ENCODE peak calls at places on chromosome 1, in eight cellular contexts. One of them, this sample, is unnamed.

GRCh38 chr1:178543291-178543609 is 30.3 kb downstream of the TEX35 start:
- DNase-seq in type B pancreatic cell: no peak
- DNase-seq in activated CD8-positive, alpha-beta T cell treated with anti-CD3 and anti-CD28 coated beads for 36 hours: peak
- DNase-seq in nephron progenitor cell: no peak
- DNase-seq in vagina: peak
- DNase-seq in left ventricle myocardium inferior: no peak
- DNase-seq in HFF-Myc: no peak
- DNase-seq in WTC11: peak
- DNase-seq in this sample: no peak

GRCh38 chr1:212915245-212916091 is 34.9 kb upstream of the VASH2 start:
- DNase-seq in type B pancreatic cell: no peak
- DNase-seq in activated CD8-positive, alpha-beta T cell treated with anti-CD3 and anti-CD28 coated beads for 36 hours: no peak
- DNase-seq in nephron progenitor cell: no peak
- DNase-seq in vagina: no peak
- DNase-seq in left ventricle myocardium inferior: peak
- DNase-seq in HFF-Myc: no peak
- DNase-seq in WTC11: peak
- DNase-seq in this sample: no peak

GRCh38 chr1:209751627-209752231 is 4.1 kb upstream of the TRAF3IP3 start:
- DNase-seq in type B pancreatic cell: no peak
- DNase-seq in activated CD8-positive, alpha-beta T cell treated with anti-CD3 and anti-CD28 coated beads for 36 hours: peak
- DNase-seq in nephron progenitor cell: no peak
- DNase-seq in vagina: no peak
- DNase-seq in left ventricle myocardium inferior: no peak
- DNase-seq in HFF-Myc: no peak
- DNase-seq in WTC11: no peak
- DNase-seq in this sample: no peak

GRCh38 chr1:231800071-231800470 is 173.5 kb downstream of the DISC1 start:
- DNase-seq in type B pancreatic cell: no peak
- DNase-seq in activated CD8-positive, alpha-beta T cell treated with anti-CD3 and anti-CD28 coated beads for 36 hours: no peak
- DNase-seq in nephron progenitor cell: no peak
- DNase-seq in vagina: no peak
- DNase-seq in left ventricle myocardium inferior: no peak
- DNase-seq in HFF-Myc: no peak
- DNase-seq in WTC11: no peak
- DNase-seq in this sample: no peak

GRCh38 chr1:34176830-34177613 is at the start of gene C1orf94:
- DNase-seq in type B pancreatic cell: no peak
- DNase-seq in activated CD8-positive, alpha-beta T cell treated with anti-CD3 and anti-CD28 coated beads for 36 hours: no peak
- DNase-seq in nephron progenitor cell: peak
- DNase-seq in vagina: no peak
- DNase-seq in left ventricle myocardium inferior: no peak
- DNase-seq in HFF-Myc: no peak
- DNase-seq in WTC11: peak
- DNase-seq in this sample: no peak

GRCh38 chr1:93029317-93029716 is 49.8 kb upstream of the MTF2 start:
- DNase-seq in type B pancreatic cell: no peak
- DNase-seq in activated CD8-positive, alpha-beta T cell treated with anti-CD3 and anti-CD28 coated beads for 36 hours: peak
- DNase-seq in nephron progenitor cell: no peak
- DNase-seq in vagina: no peak
- DNase-seq in left ventricle myocardium inferior: no peak
- DNase-seq in HFF-Myc: peak
- DNase-seq in WTC11: no peak
- DNase-seq in this sample: no peak

GRCh38 chr1:83850849-83851248 is 148.1 kb downstream of the TTLL7 start:
- DNase-seq in type B pancreatic cell: no peak
- DNase-seq in activated CD8-positive, alpha-beta T cell treated with anti-CD3 and anti-CD28 coated beads for 36 hours: no peak
- DNase-seq in nephron progenitor cell: no peak
- DNase-seq in vagina: no peak
- DNase-seq in left ventricle myocardium inferior: no peak
- DNase-seq in HFF-Myc: no peak
- DNase-seq in WTC11: no peak
- DNase-seq in this sample: no peak

GRCh38 chr1:8211620-8212442 is 106.1 kb upstream of the SLC45A1 start:
- DNase-seq in type B pancreatic cell: no peak
- DNase-seq in activated CD8-positive, alpha-beta T cell treated with anti-CD3 and anti-CD28 coated beads for 36 hours: peak
- DNase-seq in nephron progenitor cell: no peak
- DNase-seq in vagina: no peak
- DNase-seq in left ventricle myocardium inferior: no peak
- DNase-seq in HFF-Myc: peak
- DNase-seq in WTC11: no peak
- DNase-seq in this sample: no peak

GRCh38 chr1:51768971-51769601 is 109.4 kb downstream of the NRDC start:
- DNase-seq in type B pancreatic cell: no peak
- DNase-seq in activated CD8-positive, alpha-beta T cell treated with anti-CD3 and anti-CD28 coated beads for 36 hours: peak
- DNase-seq in nephron progenitor cell: peak
- DNase-seq in vagina: no peak
- DNase-seq in left ventricle myocardium inferior: no peak
- DNase-seq in HFF-Myc: peak
- DNase-seq in WTC11: no peak
- DNase-seq in this sample: no peak

GRCh38 chr1:199220046-199220445 is 581.2 kb downstream of the PTPRC start:
- DNase-seq in type B pancreatic cell: no peak
- DNase-seq in activated CD8-positive, alpha-beta T cell treated with anti-CD3 and anti-CD28 coated beads for 36 hours: no peak
- DNase-seq in nephron progenitor cell: no peak
- DNase-seq in vagina: no peak
- DNase-seq in left ventricle myocardium inferior: no peak
- DNase-seq in HFF-Myc: no peak
- DNase-seq in WTC11: no peak
- DNase-seq in this sample: no peak

GRCh38 chr1:234929369-234929768 is 199.3 kb downstream of the TOMM20 start:
- DNase-seq in type B pancreatic cell: no peak
- DNase-seq in activated CD8-positive, alpha-beta T cell treated with anti-CD3 and anti-CD28 coated beads for 36 hours: no peak
- DNase-seq in nephron progenitor cell: no peak
- DNase-seq in vagina: no peak
- DNase-seq in left ventricle myocardium inferior: no peak
- DNase-seq in HFF-Myc: no peak
- DNase-seq in WTC11: no peak
- DNase-seq in this sample: no peak

GRCh38 chr1:199780948-199781347 is 246.6 kb upstream of the NR5A2 start:
- DNase-seq in type B pancreatic cell: no peak
- DNase-seq in activated CD8-positive, alpha-beta T cell treated with anti-CD3 and anti-CD28 coated beads for 36 hours: no peak
- DNase-seq in nephron progenitor cell: no peak
- DNase-seq in vagina: no peak
- DNase-seq in left ventricle myocardium inferior: no peak
- DNase-seq in HFF-Myc: no peak
- DNase-seq in WTC11: no peak
- DNase-seq in this sample: no peak

GRCh38 chr1:242828828-242829227 is 304.3 kb upstream of the PLD5 start:
- DNase-seq in type B pancreatic cell: no peak
- DNase-seq in activated CD8-positive, alpha-beta T cell treated with anti-CD3 and anti-CD28 coated beads for 36 hours: no peak
- DNase-seq in nephron progenitor cell: no peak
- DNase-seq in vagina: no peak
- DNase-seq in left ventricle myocardium inferior: no peak
- DNase-seq in HFF-Myc: no peak
- DNase-seq in WTC11: no peak
- DNase-seq in this sample: no peak

GRCh38 chr1:161209790-161210409 is 5.2 kb upstream of the FCER1G start:
- DNase-seq in type B pancreatic cell: peak
- DNase-seq in activated CD8-positive, alpha-beta T cell treated with anti-CD3 and anti-CD28 coated beads for 36 hours: peak
- DNase-seq in nephron progenitor cell: peak
- DNase-seq in vagina: no peak
- DNase-seq in left ventricle myocardium inferior: peak
- DNase-seq in HFF-Myc: no peak
- DNase-seq in WTC11: peak
- DNase-seq in this sample: peak

GRCh38 chr1:1033009-1033587 is 13.2 kb downstream of the AGRN start:
- DNase-seq in type B pancreatic cell: peak
- DNase-seq in activated CD8-positive, alpha-beta T cell treated with anti-CD3 and anti-CD28 coated beads for 36 hours: peak
- DNase-seq in nephron progenitor cell: peak
- DNase-seq in vagina: no peak
- DNase-seq in left ventricle myocardium inferior: peak
- DNase-seq in HFF-Myc: peak
- DNase-seq in WTC11: peak
- DNase-seq in this sample: peak

GRCh38 chr1:1031659-1032245 is 11.8 kb downstream of the AGRN start:
- DNase-seq in type B pancreatic cell: no peak
- DNase-seq in activated CD8-positive, alpha-beta T cell treated with anti-CD3 and anti-CD28 coated beads for 36 hours: no peak
- DNase-seq in nephron progenitor cell: no peak
- DNase-seq in vagina: no peak
- DNase-seq in left ventricle myocardium inferior: no peak
- DNase-seq in HFF-Myc: no peak
- DNase-seq in WTC11: no peak
- DNase-seq in this sample: no peak

GRCh38 chr1:1033731-1034437 is 14.0 kb downstream of the AGRN start:
- DNase-seq in type B pancreatic cell: no peak
- DNase-seq in activated CD8-positive, alpha-beta T cell treated with anti-CD3 and anti-CD28 coated beads for 36 hours: peak
- DNase-seq in nephron progenitor cell: peak
- DNase-seq in vagina: no peak
- DNase-seq in left ventricle myocardium inferior: no peak
- DNase-seq in HFF-Myc: no peak
- DNase-seq in WTC11: peak
- DNase-seq in this sample: peak

GRCh38 chr1:1034438-1034759 is 14.5 kb downstream of the AGRN start:
- DNase-seq in type B pancreatic cell: no peak
- DNase-seq in activated CD8-positive, alpha-beta T cell treated with anti-CD3 and anti-CD28 coated beads for 36 hours: no peak
- DNase-seq in nephron progenitor cell: no peak
- DNase-seq in vagina: no peak
- DNase-seq in left ventricle myocardium inferior: no peak
- DNase-seq in HFF-Myc: no peak
- DNase-seq in WTC11: peak
- DNase-seq in this sample: no peak

DNA sequence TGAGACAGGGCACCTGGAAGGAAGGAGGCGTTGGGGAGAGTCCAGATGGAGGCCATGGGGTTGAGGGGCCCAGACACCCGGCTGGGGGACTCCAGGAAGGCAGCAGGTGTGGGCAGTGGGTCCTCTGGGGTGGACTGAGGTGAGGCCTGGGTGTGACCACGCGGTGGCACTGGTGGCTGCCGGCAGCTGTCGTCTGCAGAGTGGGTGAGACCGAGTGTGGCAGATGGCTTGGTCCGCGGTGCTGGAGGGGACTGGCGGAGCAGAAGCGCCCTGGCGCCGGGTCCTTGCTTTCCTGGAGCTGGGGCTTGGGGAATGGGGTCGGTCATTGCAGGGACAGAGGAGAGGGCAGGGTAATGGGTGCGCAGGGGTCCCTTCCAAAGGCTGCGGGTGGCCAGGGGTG is 12.5 kb downstream of the AGRN start:
- DNase-seq in type B pancreatic cell: no peak
- DNase-seq in activated CD8-positive, alpha-beta T cell treated with anti-CD3 and anti-CD28 coated beads for 36 hours: no peak
- DNase-seq in nephron progenitor cell: no peak
- DNase-seq in vagina: no peak
- DNase-seq in left ventricle myocardium inferior: no peak
- DNase-seq in HFF-Myc: no peak
- DNase-seq in WTC11: peak
- DNase-seq in this sample: peak
- TF ChIP-seq CTCF in type B pancreatic cell: no peak
- TF ChIP-seq CTCF in activated CD8-positive, alpha-beta T cell treated with anti-CD3 and anti-CD28 coated beads for 36 hours: no peak
- TF ChIP-seq CTCF in nephron progenitor cell: no peak
- TF ChIP-seq CTCF in vagina: no peak
- TF ChIP-seq CTCF in left ventricle myocardium inferior: no peak
- TF ChIP-seq CTCF in HFF-Myc: no peak
- TF ChIP-seq CTCF in WTC11: no peak
- TF ChIP-seq CTCF in this sample: no peak

DNA sequence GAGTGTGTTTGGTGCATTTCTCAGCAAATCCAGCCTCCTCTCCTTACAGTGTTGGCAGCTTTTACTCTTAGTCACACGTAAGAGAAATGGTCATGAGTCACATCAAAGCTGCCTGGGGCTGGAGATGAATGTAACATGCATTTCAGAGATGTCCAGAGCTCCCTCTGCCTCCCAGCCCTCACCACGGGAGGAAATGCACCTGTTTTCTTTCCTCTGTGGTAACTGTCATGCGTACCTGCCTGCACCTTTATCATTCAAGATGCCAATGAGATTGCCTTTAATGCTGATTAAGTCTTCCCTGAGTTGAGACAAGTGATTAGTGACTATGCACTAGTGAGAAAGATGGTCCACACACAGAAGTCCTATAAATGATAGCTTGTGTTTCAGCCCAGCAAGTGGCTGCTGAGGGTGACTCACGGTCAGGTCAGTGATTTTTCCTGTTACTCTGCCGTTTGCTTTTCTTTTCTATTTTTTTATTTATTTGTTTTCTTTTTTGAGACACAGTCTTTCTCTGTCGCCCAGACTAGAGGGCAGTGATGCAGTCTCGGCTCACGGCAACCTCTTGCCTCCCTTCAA is 277.3 kb upstream of the FMN2 start:
- DNase-seq in type B pancreatic cell: no peak
- DNase-seq in activated CD8-positive, alpha-beta T cell treated with anti-CD3 and anti-CD28 coated beads for 36 hours: peak
- DNase-seq in nephron progenitor cell: no peak
- DNase-seq in vagina: no peak
- DNase-seq in left ventricle myocardium inferior: no peak
- DNase-seq in HFF-Myc: no peak
- DNase-seq in WTC11: peak
- DNase-seq in this sample: no peak
- TF ChIP-seq CTCF in type B pancreatic cell: no peak
- TF ChIP-seq CTCF in activated CD8-positive, alpha-beta T cell treated with anti-CD3 and anti-CD28 coated beads for 36 hours: no peak
- TF ChIP-seq CTCF in nephron progenitor cell: no peak
- TF ChIP-seq CTCF in vagina: no peak
- TF ChIP-seq CTCF in left ventricle myocardium inferior: no peak
- TF ChIP-seq CTCF in HFF-Myc: no peak
- TF ChIP-seq CTCF in WTC11: no peak
- TF ChIP-seq CTCF in this sample: no peak

DNA sequence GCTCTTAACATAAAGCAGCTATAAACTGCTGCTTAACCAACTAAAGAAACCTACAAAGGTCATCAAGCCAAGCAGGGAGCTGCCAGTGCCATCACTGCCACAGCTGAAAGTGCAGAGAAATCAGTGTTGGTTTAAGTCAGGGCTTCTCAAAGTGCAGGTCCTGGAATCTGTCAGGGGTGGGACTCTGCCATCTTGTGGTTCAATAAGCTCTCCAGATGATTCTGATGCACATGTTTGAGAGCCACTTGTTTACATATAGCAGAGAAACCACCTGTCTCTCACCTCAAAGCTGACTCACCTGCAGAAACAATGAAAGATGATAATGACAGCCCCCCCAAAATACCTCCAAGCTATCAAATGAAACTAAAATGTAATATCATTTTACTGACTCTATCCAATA is 49.3 kb downstream of the SH3GLB1 start:
- DNase-seq in type B pancreatic cell: no peak
- DNase-seq in activated CD8-positive, alpha-beta T cell treated with anti-CD3 and anti-CD28 coated beads for 36 hours: peak
- DNase-seq in nephron progenitor cell: no peak
- DNase-seq in vagina: no peak
- DNase-seq in left ventricle myocardium inferior: no peak
- DNase-seq in HFF-Myc: no peak
- DNase-seq in WTC11: no peak
- DNase-seq in this sample: no peak
- TF ChIP-seq CTCF in type B pancreatic cell: peak
- TF ChIP-seq CTCF in activated CD8-positive, alpha-beta T cell treated with anti-CD3 and anti-CD28 coated beads for 36 hours: no peak
- TF ChIP-seq CTCF in nephron progenitor cell: no peak
- TF ChIP-seq CTCF in vagina: no peak
- TF ChIP-seq CTCF in left ventricle myocardium inferior: no peak
- TF ChIP-seq CTCF in HFF-Myc: peak
- TF ChIP-seq CTCF in WTC11: no peak
- TF ChIP-seq CTCF in this sample: no peak

DNA sequence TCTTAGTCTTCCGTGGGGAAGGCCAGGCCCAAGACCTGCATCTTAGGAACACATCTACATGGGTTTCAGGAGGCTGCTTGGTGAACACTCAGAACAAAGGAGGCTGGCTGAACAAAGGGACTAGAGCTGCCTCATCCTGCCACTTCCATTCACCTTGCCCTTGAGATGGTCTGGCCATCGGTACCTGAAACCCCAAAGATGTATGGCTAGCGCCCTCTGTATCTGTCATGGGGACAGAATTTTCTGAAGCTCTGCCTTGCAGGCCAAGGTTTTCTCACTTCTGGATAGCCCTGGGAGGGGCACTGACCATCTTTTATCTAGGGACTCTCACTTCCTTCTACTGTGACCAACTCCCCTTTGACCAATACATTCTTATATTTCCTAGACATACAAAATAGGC is 55.4 kb upstream of the GRIK3 start:
- DNase-seq in type B pancreatic cell: no peak
- DNase-seq in activated CD8-positive, alpha-beta T cell treated with anti-CD3 and anti-CD28 coated beads for 36 hours: no peak
- DNase-seq in nephron progenitor cell: no peak
- DNase-seq in vagina: no peak
- DNase-seq in left ventricle myocardium inferior: no peak
- DNase-seq in HFF-Myc: no peak
- DNase-seq in WTC11: no peak
- DNase-seq in this sample: no peak
- TF ChIP-seq CTCF in type B pancreatic cell: no peak
- TF ChIP-seq CTCF in activated CD8-positive, alpha-beta T cell treated with anti-CD3 and anti-CD28 coated beads for 36 hours: no peak
- TF ChIP-seq CTCF in nephron progenitor cell: no peak
- TF ChIP-seq CTCF in vagina: no peak
- TF ChIP-seq CTCF in left ventricle myocardium inferior: no peak
- TF ChIP-seq CTCF in HFF-Myc: no peak
- TF ChIP-seq CTCF in WTC11: no peak
- TF ChIP-seq CTCF in this sample: no peak